ENCODE peak calls at places on chromosomes 11 and 22, in nine cellular contexts. H is brain microvascular endothelial cell, X is transverse colon, B is osteocyte, Q is PC-3, R is HFF-Myc, V is IMR-90, K is lower leg skin, O is cardiac muscle cell. Y is an unnamed sample.
A peak's percentile ranks its signal among the peaks of the same experiment; 100 is the strongest.

GRCh38 chr22:37301144-37301820 is 19.0 kb downstream of the CYTH4 start:
- DNase-seq in H (no peak), X (no peak), B (no peak), Q (no peak), R (no peak), V (peak; percentile 14), K (no peak), O (peak; percentile 33), Y (no peak)

GRCh38 chr22:45631140-45631539 is 40.5 kb upstream of the ATXN10 start:
- DNase-seq in H (no peak), X (no peak), B (no peak), Q (no peak), R (no peak), V (no peak), K (no peak), O (no peak), Y (no peak)

GRCh38 chr11:32088117-32088941 is 2.5 kb upstream of the RCN1 start:
- DNase-seq in H (peak; percentile 95), X (no peak), B (peak; percentile 86), Q (peak; percentile 83), R (peak; percentile 60), V (peak; percentile 91), K (no peak), O (peak; percentile 98), Y (no peak)

GRCh38 chr11:65492637-65493366 is 6.0 kb upstream of the MALAT1 start:
- DNase-seq in H (peak; percentile 81), X (peak; percentile 87), B (no peak), Q (no peak), R (no peak), V (peak; percentile 89), K (peak; percentile 98), O (peak; percentile 94), Y (no peak)

GRCh38 chr22:30887861-30888260 is 80.7 kb downstream of the MORC2 start:
- DNase-seq in H (no peak), X (no peak), B (no peak), Q (no peak), R (no peak), V (no peak), K (peak; percentile 72), O (no peak), Y (no peak)

GRCh38 chr11:30392221-30392784 is 69.4 kb downstream of the ARL14EP start:
- DNase-seq in H (no peak), X (no peak), B (no peak), Q (no peak), R (no peak), V (no peak), K (no peak), O (peak; percentile 37), Y (no peak)

GRCh38 chr11:10607462-10607861 is 39.0 kb upstream of the LYVE1 start:
- DNase-seq in H (no peak), X (no peak), B (no peak), Q (no peak), R (no peak), V (no peak), K (no peak), O (no peak), Y (no peak)

GRCh38 chr11:67627394-67627787 is 2.3 kb downstream of the NUDT8 start:
- DNase-seq in H (no peak), X (no peak), B (no peak), Q (no peak), R (no peak), V (no peak), K (no peak), O (no peak), Y (no peak)

GRCh38 chr11:6655790-6656580 is at the start of gene DCHS1:
- DNase-seq in H (no peak), X (peak; percentile 26), B (no peak), Q (no peak), R (no peak), V (no peak), K (no peak), O (peak; percentile 27), Y (no peak)

GRCh38 chr11:59429924-59430516 is 3.8 kb upstream of the OR5A2 start:
- DNase-seq in H (peak; percentile 37), X (no peak), B (no peak), Q (peak; percentile 86), R (peak; percentile 29), V (peak; percentile 45), K (no peak), O (peak; percentile 59), Y (no peak)

GRCh38 chr11:111474432-111474831 is 37.8 kb downstream of the BTG4 start:
- DNase-seq in H (no peak), X (no peak), B (no peak), Q (no peak), R (no peak), V (no peak), K (no peak), O (no peak), Y (no peak)

GRCh38 chr11:133659542-133660201 is 127.4 kb upstream of the OPCML start:
- DNase-seq in H (no peak), X (no peak), B (no peak), Q (no peak), R (no peak), V (no peak), K (peak; percentile 25), O (no peak), Y (no peak)

GRCh38 chr22:26573026-26573662 is 16.8 kb downstream of the TPST2 start:
- DNase-seq in H (no peak), X (peak; percentile 17), B (no peak), Q (no peak), R (no peak), V (peak; percentile 48), K (no peak), O (peak; percentile 71), Y (peak; percentile 41)

GRCh38 chr11:75271730-75272129 is 31.2 kb downstream of the TPBGL start:
- DNase-seq in H (no peak), X (peak; percentile 1), B (no peak), Q (no peak), R (no peak), V (no peak), K (peak; percentile 28), O (no peak), Y (no peak)

GRCh38 chr11:75272391-75272790 is 31.8 kb downstream of the TPBGL start:
- DNase-seq in H (no peak), X (peak; percentile 1), B (no peak), Q (no peak), R (no peak), V (no peak), K (peak; percentile 67), O (no peak), Y (no peak)

GRCh38 chr11:75269896-75270295 is 29.3 kb downstream of the TPBGL start:
- DNase-seq in H (no peak), X (peak; percentile 2), B (no peak), Q (no peak), R (no peak), V (no peak), K (peak; percentile 78), O (no peak), Y (no peak)

GRCh38 chr11:75269367-75269660 is 28.7 kb downstream of the TPBGL start:
- DNase-seq in H (no peak), X (no peak), B (no peak), Q (no peak), R (no peak), V (no peak), K (peak; percentile 81), O (no peak), Y (no peak)

DNA sequence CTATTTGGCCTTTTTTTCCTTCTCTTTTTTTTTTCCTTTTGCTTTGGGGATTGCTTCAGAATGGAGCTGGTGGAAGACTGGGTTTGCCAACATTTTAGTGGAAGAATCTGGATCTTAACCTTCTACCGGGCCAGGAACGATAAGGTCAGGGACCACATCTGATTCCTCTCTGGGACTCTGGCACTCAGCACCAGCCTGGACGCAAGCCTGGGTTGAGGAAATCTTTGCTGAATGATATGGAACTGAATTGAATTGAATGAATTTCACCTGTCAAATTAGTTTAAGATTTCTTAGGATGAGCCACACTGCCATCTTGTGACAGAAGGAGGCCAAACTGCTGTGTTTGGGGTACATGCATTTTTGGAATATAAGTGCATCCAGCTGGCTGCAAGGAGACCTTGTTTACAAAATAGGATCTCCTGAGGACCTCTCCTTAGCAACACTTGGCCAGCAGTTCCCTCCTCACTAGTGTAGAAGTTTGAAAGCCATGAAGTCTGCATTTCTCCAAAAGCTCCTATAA is 30.4 kb downstream of the TPBGL start:
- DNase-seq in H (no peak), X (peak; percentile 6), B (no peak), Q (peak; percentile 63), R (no peak), V (peak; percentile 27), K (peak; percentile 10), O (no peak), Y (no peak)
- TF ChIP-seq CTCF in H (peak; percentile 64), X (no peak), B (peak; percentile 47), Q (peak; percentile 88), R (peak; percentile 17), V (peak; percentile 40), K (no peak), O (peak; percentile 41), Y (no peak)

GRCh38 chr11:22536036-22536435 is 89.6 kb downstream of the FANCF start:
- DNase-seq in H (no peak), X (no peak), B (no peak), Q (peak; percentile 35), R (no peak), V (no peak), K (no peak), O (no peak), Y (no peak)

GRCh38 chr11:22539851-22540376 is 85.7 kb downstream of the FANCF start:
- DNase-seq in H (peak; percentile 27), X (no peak), B (no peak), Q (peak; percentile 48), R (peak; percentile 9), V (peak; percentile 28), K (no peak), O (peak; percentile 35), Y (no peak)
- TF ChIP-seq CTCF in H (peak; percentile 56), X (no peak), B (peak; percentile 68), Q (peak; percentile 69), R (peak; percentile 54), V (peak; percentile 53), K (no peak), O (peak; percentile 54), Y (no peak)

DNA sequence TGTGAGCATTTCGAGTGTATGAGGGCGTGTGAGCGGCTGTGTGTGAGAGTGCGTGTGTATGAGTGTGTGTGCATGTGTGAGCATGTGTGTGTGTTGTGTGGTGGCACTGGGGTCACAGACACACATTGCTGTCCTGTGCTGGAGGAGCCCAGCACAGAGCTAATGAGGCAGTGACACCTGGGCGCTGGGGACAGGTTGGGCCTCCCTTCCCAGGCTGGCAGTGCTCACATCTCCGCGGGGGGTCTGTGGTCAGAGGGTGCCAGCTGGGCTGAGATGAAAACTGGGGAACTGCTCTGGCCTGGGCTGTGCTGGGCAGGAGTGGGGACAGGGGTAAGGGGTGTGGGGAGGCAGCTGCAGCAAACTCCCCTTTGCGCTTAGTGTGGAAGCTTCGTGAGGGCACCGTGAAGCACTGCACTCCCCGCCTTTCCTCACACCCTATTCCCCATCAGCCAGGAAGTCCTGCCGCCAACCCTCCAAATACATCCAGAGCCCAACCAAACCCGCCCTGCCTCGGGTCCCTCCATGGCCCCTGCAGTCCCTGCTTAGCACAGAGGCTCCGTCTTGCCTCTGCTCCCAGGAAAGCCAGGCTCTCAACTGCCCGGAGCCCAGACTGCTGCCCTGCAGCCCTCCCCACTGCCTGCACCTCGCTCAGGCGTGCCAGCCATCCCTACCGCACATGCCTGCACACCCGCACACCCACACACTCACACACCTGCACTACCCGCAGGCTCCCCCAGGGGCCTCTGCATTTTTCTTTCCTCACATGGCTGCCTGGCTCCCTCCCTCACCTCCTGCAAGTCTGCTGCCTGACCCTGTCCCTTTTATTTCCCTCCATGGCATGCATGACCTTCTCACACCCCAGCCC is 62.0 kb upstream of the THY1 start:
- DNase-seq in H (no peak), X (no peak), B (peak; percentile 81), Q (no peak), R (no peak), V (no peak), K (peak; percentile 85), O (no peak), Y (no peak)
- TF ChIP-seq CTCF in H (peak; percentile 42), X (no peak), B (peak; percentile 6), Q (peak; percentile 43), R (peak; percentile 23), V (peak; percentile 7), K (no peak), O (peak; percentile 13), Y (no peak)

GRCh38 chr11:71302911-71303310 is 50.5 kb upstream of the SHANK2 start:
- DNase-seq in H (no peak), X (no peak), B (no peak), Q (peak; percentile 47), R (no peak), V (no peak), K (peak; percentile 21), O (no peak), Y (no peak)
- TF ChIP-seq CTCF in H (peak; percentile 46), X (no peak), B (no peak), Q (peak; percentile 53), R (no peak), V (no peak), K (no peak), O (no peak), Y (no peak)

Y was measured in natural killer cell.